ENCODE peak calls at places on chromosome 13, in five cellular contexts. One of them, this sample, is unnamed.

GRCh38 chr13:112690242-112690943 is 555 bp downstream of the ATP11A start:
- DNase-seq in adipocyte: peak
- DNase-seq in heart right ventricle: peak
- DNase-seq in lower leg skin: no peak
- DNase-seq in adrenal gland: peak
- DNase-seq in this sample: no peak

GRCh38 chr13:72727417-72728289 is at the start of the genes BORA and MZT1:
- DNase-seq in adrenal gland: peak
- DNase-seq in heart right ventricle: peak
- DNase-seq in adipocyte: peak
- DNase-seq in lower leg skin: peak
- DNase-seq in this sample: peak

GRCh38 chr13:26719356-26719945 is 41.1 kb downstream of the GPR12 start:
- DNase-seq in lower leg skin: no peak
- DNase-seq in adrenal gland: no peak
- DNase-seq in heart right ventricle: no peak
- DNase-seq in adipocyte: peak
- DNase-seq in this sample: peak

GRCh38 chr13:43878897-43879322 is 630 bp downstream of the CCDC122 start:
- DNase-seq in adrenal gland: peak
- DNase-seq in adipocyte: peak
- DNase-seq in heart right ventricle: peak
- DNase-seq in lower leg skin: peak
- DNase-seq in this sample: no peak

GRCh38 chr13:99977912-99978780 is 3.4 kb upstream of the ZIC2 start:
- DNase-seq in adrenal gland: no peak
- DNase-seq in lower leg skin: no peak
- DNase-seq in adipocyte: no peak
- DNase-seq in heart right ventricle: no peak
- DNase-seq in this sample: no peak

GRCh38 chr13:33272531-33273124 is 12.9 kb downstream of the STARD13 start:
- DNase-seq in heart right ventricle: no peak
- DNase-seq in adrenal gland: no peak
- DNase-seq in adipocyte: no peak
- DNase-seq in lower leg skin: no peak
- DNase-seq in this sample: no peak

GRCh38 chr13:36362251-36362650 is 16.1 kb upstream of the SPART start:
- DNase-seq in adrenal gland: no peak
- DNase-seq in lower leg skin: no peak
- DNase-seq in heart right ventricle: no peak
- DNase-seq in adipocyte: peak
- DNase-seq in this sample: peak

GRCh38 chr13:100235311-100235901 is 146.5 kb downstream of the PCCA start:
- DNase-seq in adipocyte: peak
- DNase-seq in heart right ventricle: peak
- DNase-seq in adrenal gland: peak
- DNase-seq in lower leg skin: no peak
- DNase-seq in this sample: peak

DNA sequence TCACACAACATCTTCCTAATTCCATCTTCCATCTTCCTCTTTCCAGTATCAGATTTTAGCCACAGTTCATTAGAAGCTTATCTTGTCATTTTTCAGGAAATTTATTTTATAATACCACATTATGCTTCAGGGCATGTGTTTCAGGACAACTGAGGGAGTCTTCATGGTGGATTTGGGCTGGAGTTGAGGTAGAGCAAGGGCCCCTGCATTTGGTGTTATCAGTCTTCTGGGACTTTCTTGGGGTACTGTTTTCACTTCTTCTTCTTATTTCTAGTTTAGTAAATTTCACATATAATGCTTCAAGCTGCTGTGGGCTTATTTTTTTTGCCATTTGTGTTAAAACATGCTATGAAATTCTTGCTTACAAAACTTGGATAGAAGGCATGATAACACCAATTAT is 188.7 kb downstream of the LHFPL6 start:
- DNase-seq in heart right ventricle: no peak
- DNase-seq in lower leg skin: no peak
- DNase-seq in adipocyte: no peak
- DNase-seq in adrenal gland: no peak
- DNase-seq in this sample: no peak
- H3K4me3 ChIP-seq in heart right ventricle: no peak
- H3K4me3 ChIP-seq in lower leg skin: no peak
- H3K4me3 ChIP-seq in adipocyte: peak
- H3K4me3 ChIP-seq in adrenal gland: no peak
- H3K4me3 ChIP-seq in this sample: no peak

GRCh38 chr13:110310541-110311491 is 3.7 kb downstream of the COL4A2 start:
- DNase-seq in adrenal gland: no peak
- DNase-seq in adipocyte: no peak
- DNase-seq in lower leg skin: no peak
- DNase-seq in heart right ventricle: no peak
- DNase-seq in this sample: no peak

GRCh38 chr13:110309661-110310524 is 2.8 kb downstream of the COL4A2 start:
- DNase-seq in adrenal gland: no peak
- DNase-seq in adipocyte: no peak
- DNase-seq in heart right ventricle: no peak
- DNase-seq in lower leg skin: no peak
- DNase-seq in this sample: no peak

GRCh38 chr13:110311721-110312668 is 4.9 kb downstream of the COL4A2 start:
- DNase-seq in adrenal gland: no peak
- DNase-seq in lower leg skin: no peak
- DNase-seq in heart right ventricle: no peak
- DNase-seq in adipocyte: no peak
- DNase-seq in this sample: no peak

GRCh38 chr13:110314516-110315245 is 7.6 kb downstream of the COL4A2 start:
- DNase-seq in lower leg skin: no peak
- DNase-seq in adipocyte: no peak
- DNase-seq in adrenal gland: no peak
- DNase-seq in heart right ventricle: peak
- DNase-seq in this sample: no peak

DNA sequence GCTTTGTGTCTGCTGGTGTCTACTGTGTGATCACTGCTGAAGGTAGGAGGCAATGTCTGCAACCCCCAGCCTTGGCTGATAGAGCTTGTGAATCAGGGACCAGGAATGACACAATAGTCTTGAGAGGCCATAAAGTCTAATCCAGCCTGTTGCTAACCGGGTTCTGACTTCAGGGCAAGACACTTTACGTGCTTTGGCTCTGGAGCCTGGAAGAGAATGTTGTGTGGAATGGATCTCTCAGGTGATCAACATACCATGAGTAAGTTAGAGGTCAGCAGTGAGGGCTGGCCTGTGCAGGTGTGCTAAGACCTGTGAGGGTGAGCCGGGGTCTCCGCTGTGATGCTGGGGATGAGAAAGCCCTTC is 5.6 kb downstream of the COL4A2 start:
- DNase-seq in heart right ventricle: no peak
- DNase-seq in adrenal gland: no peak
- DNase-seq in lower leg skin: no peak
- DNase-seq in adipocyte: peak
- DNase-seq in this sample: no peak
- H3K4me3 ChIP-seq in heart right ventricle: no peak
- H3K4me3 ChIP-seq in adrenal gland: no peak
- H3K4me3 ChIP-seq in lower leg skin: no peak
- H3K4me3 ChIP-seq in adipocyte: peak
- H3K4me3 ChIP-seq in this sample: no peak

DNA sequence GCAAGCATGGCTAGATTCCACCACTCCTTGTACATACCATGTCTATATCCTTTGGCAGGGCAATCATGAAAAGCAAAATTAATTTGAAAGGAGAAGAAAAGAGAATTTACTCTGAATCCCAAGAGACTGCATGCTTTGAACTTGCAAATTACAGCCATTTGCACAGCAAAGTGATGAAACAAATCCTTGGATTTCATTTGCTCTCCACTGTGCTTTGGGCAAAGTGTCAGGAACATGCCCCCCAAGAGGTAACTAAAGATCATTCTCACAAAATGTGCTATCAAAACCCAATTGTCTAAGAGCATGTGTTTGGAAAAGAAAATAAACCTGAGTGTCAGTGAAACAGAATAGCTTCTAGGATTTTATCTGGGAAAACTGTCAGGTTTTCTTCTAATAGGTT is 298.5 kb downstream of the GPC6 start:
- DNase-seq in lower leg skin: no peak
- DNase-seq in adrenal gland: no peak
- DNase-seq in adipocyte: no peak
- DNase-seq in heart right ventricle: no peak
- DNase-seq in this sample: no peak
- H3K4me3 ChIP-seq in lower leg skin: no peak
- H3K4me3 ChIP-seq in adrenal gland: no peak
- H3K4me3 ChIP-seq in adipocyte: no peak
- H3K4me3 ChIP-seq in heart right ventricle: no peak
- H3K4me3 ChIP-seq in this sample: no peak

GRCh38 chr13:75219479-75220237 is 262.3 kb downstream of the TBC1D4 start:
- DNase-seq in heart right ventricle: peak
- DNase-seq in lower leg skin: peak
- DNase-seq in adipocyte: peak
- DNase-seq in adrenal gland: peak
- DNase-seq in this sample: no peak
- H3K4me3 ChIP-seq in heart right ventricle: peak
- H3K4me3 ChIP-seq in lower leg skin: no peak
- H3K4me3 ChIP-seq in adipocyte: peak
- H3K4me3 ChIP-seq in adrenal gland: no peak
- H3K4me3 ChIP-seq in this sample: no peak

DNA sequence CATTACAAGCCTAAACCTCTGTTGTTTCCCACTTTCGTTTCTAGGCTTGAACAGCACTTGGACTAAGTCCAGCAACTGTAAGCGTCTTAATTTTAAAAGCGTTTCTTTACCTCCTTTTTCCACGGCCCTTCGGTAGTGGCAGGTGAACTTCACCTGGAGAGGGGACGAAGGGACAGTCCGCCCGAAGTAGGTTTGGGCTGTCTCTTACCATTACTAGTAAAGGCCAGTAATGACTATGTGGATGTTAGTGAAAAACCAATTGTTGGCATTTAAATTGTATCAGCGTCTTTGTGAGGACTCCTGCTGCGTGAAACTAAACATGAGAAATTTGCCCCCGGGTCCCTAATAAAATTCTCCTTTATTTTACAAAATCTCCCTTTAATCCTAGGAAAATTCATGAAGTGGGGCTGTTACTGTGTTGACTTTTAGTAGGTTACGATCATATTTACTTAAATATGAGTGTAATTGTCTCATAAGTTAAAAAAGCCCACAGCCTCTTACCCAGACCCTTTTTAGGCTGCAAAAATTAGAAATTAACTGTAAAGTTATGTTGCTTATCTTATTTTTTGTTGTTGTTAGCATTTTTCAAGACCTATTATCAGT is 981 bp downstream of the ITM2B start:
- DNase-seq in heart right ventricle: no peak
- DNase-seq in adipocyte: peak
- DNase-seq in adrenal gland: no peak
- DNase-seq in lower leg skin: no peak
- DNase-seq in this sample: no peak
- H3K4me3 ChIP-seq in heart right ventricle: peak
- H3K4me3 ChIP-seq in adipocyte: peak
- H3K4me3 ChIP-seq in adrenal gland: peak
- H3K4me3 ChIP-seq in lower leg skin: peak
- H3K4me3 ChIP-seq in this sample: peak